ENCODE peak calls at places on chromosome 3, in five cellular contexts. Z is body of pancreas, W is GM13976, L is heart left ventricle, S is astrocyte of the spinal cord. B is an unnamed sample.

GRCh38 chr3:38168151-38168987 is 3.0 kb downstream of the OXSR1 start:
- DNase-seq in Z (no peak), W (no peak), L (no peak), S (peak), B (peak)

GRCh38 chr3:142065932-142066331 is 83.4 kb downstream of the TFDP2 start:
- DNase-seq in Z (no peak), W (no peak), L (no peak), S (no peak), B (no peak)

GRCh38 chr3:1609416-1609815 is 489.2 kb upstream of the CNTN4 start:
- DNase-seq in Z (no peak), W (no peak), L (no peak), S (no peak), B (no peak)

GRCh38 chr3:172701758-172702157 is 9.1 kb downstream of the NCEH1 start:
- DNase-seq in Z (no peak), W (no peak), L (no peak), S (no peak), B (no peak)

GRCh38 chr3:116020495-116020894 is 397.2 kb downstream of the GAP43 start:
- DNase-seq in Z (no peak), W (no peak), L (no peak), S (no peak), B (peak)

GRCh38 chr3:134309987-134310700 is 59.5 kb upstream of the RYK start:
- DNase-seq in Z (no peak), W (no peak), L (no peak), S (no peak), B (peak)

GRCh38 chr3:9076985-9077384 is 113.7 kb upstream of the RAD18 start:
- DNase-seq in Z (no peak), W (no peak), L (no peak), S (no peak), B (no peak)

GRCh38 chr3:127970966-127971592 is 56.0 kb downstream of the KBTBD12 start:
- DNase-seq in Z (no peak), W (peak), L (no peak), S (peak), B (peak)

GRCh38 chr3:94564247-94564646 is 501.4 kb downstream of the NSUN3 start:
- DNase-seq in Z (no peak), W (no peak), L (no peak), S (no peak), B (no peak)

GRCh38 chr3:52827441-52827840 is 3.0 kb downstream of the ITIH4 start:
- DNase-seq in Z (no peak), W (no peak), L (no peak), S (peak), B (no peak)

GRCh38 chr3:10389995-10390394 is 69.1 kb upstream of the SEC13 start:
- DNase-seq in Z (no peak), W (no peak), L (no peak), S (no peak), B (no peak)

GRCh38 chr3:106339551-106339950 is 470.7 kb upstream of the CBLB start:
- DNase-seq in Z (no peak), W (no peak), L (no peak), S (no peak), B (no peak)

GRCh38 chr3:20401253-20401652 is 215.2 kb upstream of the SGO1 start:
- DNase-seq in Z (no peak), W (no peak), L (no peak), S (no peak), B (peak)

GRCh38 chr3:192183109-192183508 is 544.2 kb downstream of the FGF12 start:
- DNase-seq in Z (no peak), W (no peak), L (no peak), S (no peak), B (no peak)

GRCh38 chr3:71724584-71725278 is 471 bp downstream of the EIF4E3 start:
- DNase-seq in Z (peak), W (peak), L (peak), S (no peak), B (peak)

GRCh38 chr3:76083992-76084391 is 298.6 kb upstream of the ZNF717 start:
- DNase-seq in Z (no peak), W (no peak), L (no peak), S (no peak), B (no peak)

GRCh38 chr3:29555590-29555989 is 274.7 kb downstream of the RBMS3 start:
- DNase-seq in Z (no peak), W (no peak), L (no peak), S (no peak), B (no peak)

GRCh38 chr3:95302044-95302443 is 1239.2 kb downstream of the NSUN3 start:
- DNase-seq in Z (no peak), W (no peak), L (no peak), S (peak), B (peak)

GRCh38 chr3:25533365-25533764 is 105.3 kb downstream of the RARB start:
- DNase-seq in Z (no peak), W (no peak), L (no peak), S (no peak), B (no peak)

GRCh38 chr3:25534007-25534406 is 105.9 kb downstream of the RARB start:
- DNase-seq in Z (no peak), W (no peak), L (no peak), S (no peak), B (no peak)

GRCh38 chr3:25540187-25540765 is 112.2 kb downstream of the RARB start:
- DNase-seq in Z (no peak), W (no peak), L (no peak), S (no peak), B (no peak)

GRCh38 chr3:25536668-25537331 is 108.7 kb downstream of the RARB start:
- DNase-seq in Z (no peak), W (no peak), L (no peak), S (no peak), B (no peak)

GRCh38 chr3:25537476-25537875 is 109.4 kb downstream of the RARB start:
- DNase-seq in Z (no peak), W (no peak), L (no peak), S (no peak), B (peak)
- TF ChIP-seq CTCF in Z (no peak), W (no peak), L (no peak), S (no peak), B (no peak)

GRCh38 chr3:173800154-173800553 is 402.6 kb downstream of the NLGN1 start:
- DNase-seq in Z (no peak), W (no peak), L (no peak), S (no peak), B (no peak)
- TF ChIP-seq CTCF in Z (no peak), W (no peak), L (no peak), S (no peak), B (no peak)

GRCh38 chr3:84943379-84943778 is 15.4 kb upstream of the CADM2 start:
- DNase-seq in Z (no peak), W (no peak), L (no peak), S (no peak), B (no peak)
- TF ChIP-seq CTCF in Z (no peak), W (no peak), L (peak), S (no peak), B (no peak)

GRCh38 chr3:13937131-13937530 is 57.3 kb upstream of the WNT7A start:
- DNase-seq in Z (no peak), W (no peak), L (no peak), S (no peak), B (no peak)

GRCh38 chr3:13932578-13933295 is 52.9 kb upstream of the WNT7A start:
- DNase-seq in Z (no peak), W (no peak), L (no peak), S (no peak), B (no peak)

GRCh38 chr3:13934315-13934714 is 54.4 kb upstream of the WNT7A start:
- DNase-seq in Z (no peak), W (no peak), L (no peak), S (no peak), B (no peak)

GRCh38 chr3:13935494-13936094 is 55.7 kb upstream of the WNT7A start:
- DNase-seq in Z (no peak), W (no peak), L (no peak), S (no peak), B (no peak)

GRCh38 chr3:13934813-13935212 is 54.9 kb upstream of the WNT7A start:
- DNase-seq in Z (no peak), W (no peak), L (no peak), S (no peak), B (no peak)
- TF ChIP-seq CTCF in Z (no peak), W (no peak), L (no peak), S (no peak), B (no peak)

GRCh38 chr3:175456496-175456895 is 597.4 kb downstream of the NAALADL2 start:
- DNase-seq in Z (no peak), W (no peak), L (no peak), S (no peak), B (peak)
- TF ChIP-seq CTCF in Z (no peak), W (no peak), L (no peak), S (no peak), B (no peak)

GRCh38 chr3:77321646-77322045 is 281.7 kb downstream of the ROBO2 start:
- DNase-seq in Z (no peak), W (no peak), L (no peak), S (peak), B (no peak)

GRCh38 chr3:77323616-77324015 is 283.7 kb downstream of the ROBO2 start:
- DNase-seq in Z (no peak), W (no peak), L (no peak), S (no peak), B (no peak)

GRCh38 chr3:77319711-77320110 is 279.8 kb downstream of the ROBO2 start:
- DNase-seq in Z (no peak), W (no peak), L (no peak), S (no peak), B (peak)

GRCh38 chr3:77324115-77324514 is 284.2 kb downstream of the ROBO2 start:
- DNase-seq in Z (no peak), W (no peak), L (no peak), S (no peak), B (no peak)

GRCh38 chr3:77320514-77320913 is 280.6 kb downstream of the ROBO2 start:
- DNase-seq in Z (no peak), W (no peak), L (no peak), S (peak), B (peak)
- TF ChIP-seq CTCF in Z (peak), W (peak), L (peak), S (peak), B (peak)

DNA sequence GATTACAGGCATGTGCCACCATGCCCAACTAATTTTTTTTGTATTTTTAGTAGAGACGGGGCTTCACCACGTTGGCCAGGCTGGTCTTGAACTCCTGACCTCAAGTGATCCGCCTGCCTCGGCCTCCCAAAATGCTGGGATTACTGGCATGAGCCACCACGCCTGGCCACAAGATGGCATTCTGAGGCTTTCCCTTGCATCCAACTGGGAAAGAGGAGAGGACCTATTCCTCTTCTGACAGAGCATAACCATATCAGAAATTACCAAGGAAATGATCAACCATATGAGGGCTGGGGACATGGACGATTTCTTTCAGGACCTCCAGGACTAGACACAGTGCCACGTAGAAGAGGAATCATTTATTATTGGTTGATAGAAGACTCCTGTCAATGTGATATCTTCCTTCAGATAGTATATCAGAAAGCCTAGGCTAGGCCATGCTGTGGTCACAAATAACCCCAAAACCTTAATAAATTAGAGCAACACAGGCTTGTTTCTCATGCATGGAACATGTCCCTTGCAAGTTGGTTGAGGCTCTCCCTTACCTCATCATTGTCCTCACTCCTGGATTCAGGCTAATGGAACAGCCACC is 372.3 kb upstream of the IL12A start:
- DNase-seq in Z (no peak), W (no peak), L (peak), S (peak), B (peak)
- TF ChIP-seq CTCF in Z (no peak), W (no peak), L (peak), S (peak), B (peak)